ENCODE peak calls at places on chromosomes 4 and X, in seven cellular contexts. M is activated CD8-positive, alpha-beta memory T cell treated with anti-CD3 and anti-CD28 coated beads for 1 hour; X is amniotic stem cell; L is stimulated activated CD8-positive, alpha-beta memory T cell treated with anti-CD3 and anti-CD28 coated beads, Interleukin-7, amount 100 ng/mL, for 24 hours; E is endothelial cell of umbilical vein; J is PC-3; S is AG04449. N is an unnamed sample.

GRCh38 chr4:78056265-78057129 is 626 bp upstream of the FRAS1 start:
- DNase-seq in M (no peak), X (peak), L (no peak), E (peak), J (peak), S (no peak), N (peak)

GRCh38 chrX:74187211-74187610 is 116.8 kb upstream of the ZCCHC13 start:
- DNase-seq in M (no peak), X (no peak), L (no peak), E (no peak), J (no peak), S (peak), N (no peak)

GRCh38 chr4:51932261-51932660 is 87.9 kb downstream of the LRRC66 start:
- DNase-seq in M (no peak), X (no peak), L (no peak), E (no peak), J (no peak), S (peak), N (no peak)

GRCh38 chr4:127732623-127733199 is 2.5 kb downstream of the SLC25A31 start:
- DNase-seq in M (no peak), X (peak), L (no peak), E (peak), J (peak), S (peak), N (peak)

GRCh38 chr4:112604590-112604989 is 32.1 kb downstream of the ZGRF1 start:
- DNase-seq in M (no peak), X (peak), L (no peak), E (peak), J (peak), S (peak), N (peak)

GRCh38 chr4:24603343-24603742 is 19.0 kb upstream of the DHX15 start:
- DNase-seq in M (no peak), X (no peak), L (no peak), E (no peak), J (no peak), S (no peak), N (no peak)

GRCh38 chr4:55947254-55947882 is 1.4 kb upstream of the CEP135 start:
- DNase-seq in M (no peak), X (no peak), L (no peak), E (peak), J (no peak), S (no peak), N (peak)

GRCh38 chr4:184441461-184442392 is 32.6 kb downstream of the IRF2 start:
- DNase-seq in M (no peak), X (no peak), L (no peak), E (peak), J (no peak), S (no peak), N (no peak)

GRCh38 chr4:149889976-149890375 is 74.3 kb upstream of the IQCM start:
- DNase-seq in M (no peak), X (no peak), L (no peak), E (no peak), J (no peak), S (no peak), N (no peak)

N was measured in mammary epithelial cell.